ENCODE peak calls at places on chromosomes 6 and 20, in nine cellular contexts. Y, L, B, U, Q, J, W, T and F are unnamed samples.

GRCh38 chr6:108684809-108685329 is 124.2 kb downstream of the FOXO3 start:
- DNase-seq in Y (no peak), L (no peak), B (peak; percentile 60), U (no peak), Q (no peak), J (no peak), W (peak; percentile 4), T (peak; percentile 21), F (peak; percentile 24)

GRCh38 chr6:128515550-128516513 is 4.6 kb downstream of the PTPRK start:
- DNase-seq in Y (no peak), L (no peak), B (peak; percentile 67), U (no peak), Q (no peak), J (no peak), W (no peak), T (peak; percentile 44), F (no peak)

GRCh38 chr6:92810913-92811312 is 608.4 kb downstream of the EPHA7 start:
- DNase-seq in Y (no peak), L (no peak), B (peak; percentile 6), U (no peak), Q (no peak), J (no peak), W (no peak), T (no peak), F (peak; percentile 78)

GRCh38 chr20:23644159-23644558 is 6.4 kb upstream of the CST3 start:
- DNase-seq in Y (no peak), L (no peak), B (no peak), U (no peak), Q (no peak), J (no peak), W (no peak), T (no peak), F (no peak)

GRCh38 chr6:149289192-149289741 is 28.2 kb upstream of the TAB2 start:
- DNase-seq in Y (no peak), L (no peak), B (peak; percentile 16), U (no peak), Q (no peak), J (no peak), W (no peak), T (no peak), F (no peak)

GRCh38 chr6:68777956-68778355 is 142.9 kb downstream of the ADGRB3 start:
- DNase-seq in Y (no peak), L (no peak), B (peak; percentile 62), U (no peak), Q (no peak), J (no peak), W (no peak), T (peak; percentile 11), F (no peak)

GRCh38 chr6:122789862-122790739 is 1.0 kb downstream of the SMPDL3A start:
- DNase-seq in Y (no peak), L (no peak), B (peak; percentile 29), U (no peak), Q (peak; percentile 20), J (peak; percentile 33), W (no peak), T (peak; percentile 11), F (peak; percentile 15)

GRCh38 chr6:18823782-18824386 is 436.7 kb downstream of the RNF144B start:
- DNase-seq in Y (no peak), L (no peak), B (peak; percentile 57), U (no peak), Q (no peak), J (no peak), W (no peak), T (peak; percentile 0), F (peak; percentile 64)

GRCh38 chr6:119079288-119079809 is 885 bp upstream of the FAM184A start:
- DNase-seq in Y (no peak), L (no peak), B (peak; percentile 77), U (no peak), Q (no peak), J (peak; percentile 19), W (peak; percentile 5), T (peak; percentile 19), F (no peak)

GRCh38 chr6:158653577-158654354 is 3.9 kb downstream of the SYTL3 start:
- DNase-seq in Y (peak; percentile 61), L (no peak), B (no peak), U (no peak), Q (no peak), J (no peak), W (no peak), T (peak; percentile 70), F (peak; percentile 92)

GRCh38 chr20:35145141-35145564 is 2.0 kb downstream of the EDEM2 start:
- DNase-seq in Y (no peak), L (no peak), B (peak; percentile 66), U (peak; percentile 31), Q (no peak), J (peak; percentile 45), W (no peak), T (peak; percentile 61), F (peak; percentile 67)

DNA sequence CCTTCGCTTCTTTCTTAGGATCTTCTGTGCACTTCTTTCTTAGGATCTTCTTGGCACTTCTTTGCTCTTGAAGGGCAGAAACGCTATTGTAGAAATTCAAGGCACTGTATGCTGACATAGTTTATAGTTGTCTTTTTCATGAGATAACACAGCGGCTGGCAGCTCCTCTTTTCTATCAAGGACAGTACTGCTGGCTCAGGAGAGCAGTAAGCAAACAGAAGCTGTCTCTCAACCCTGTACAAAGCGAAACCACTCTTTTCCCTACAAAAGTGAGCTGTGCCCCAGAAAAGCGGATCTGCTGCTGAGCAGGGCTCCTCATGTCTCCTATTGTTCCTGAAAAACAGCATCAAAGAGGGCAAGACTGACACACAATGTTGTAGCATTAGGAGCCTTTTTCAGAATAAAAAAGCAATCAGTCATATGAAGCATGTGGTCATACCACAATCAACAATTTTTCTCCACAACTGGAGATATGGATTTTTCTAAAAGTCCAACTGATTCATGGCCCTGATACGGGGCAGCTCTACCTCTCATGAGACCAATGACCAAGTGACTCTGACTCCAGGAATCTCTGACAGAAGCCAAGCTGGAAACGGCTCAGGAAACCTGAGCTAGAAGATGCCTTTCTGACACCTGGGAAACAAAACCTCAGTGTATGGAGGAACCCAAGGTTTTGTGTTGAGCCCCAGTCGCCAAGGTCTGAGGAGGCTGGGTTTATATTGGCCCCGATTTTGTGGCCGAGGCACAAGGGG is 255.9 kb downstream of the ESR1 start:
- DNase-seq in Y (no peak), L (peak; percentile 30), B (no peak), U (no peak), Q (no peak), J (no peak), W (no peak), T (no peak), F (no peak)
- H3K4me3 ChIP-seq in Y (no peak overlapping the region), L (no peak overlapping the region), B (no peak overlapping the region), U (no peak overlapping the region), Q (no peak overlapping the region), J (no peak overlapping the region), W (no peak overlapping the region), T (no peak overlapping the region), F (no peak overlapping the region)

DNA sequence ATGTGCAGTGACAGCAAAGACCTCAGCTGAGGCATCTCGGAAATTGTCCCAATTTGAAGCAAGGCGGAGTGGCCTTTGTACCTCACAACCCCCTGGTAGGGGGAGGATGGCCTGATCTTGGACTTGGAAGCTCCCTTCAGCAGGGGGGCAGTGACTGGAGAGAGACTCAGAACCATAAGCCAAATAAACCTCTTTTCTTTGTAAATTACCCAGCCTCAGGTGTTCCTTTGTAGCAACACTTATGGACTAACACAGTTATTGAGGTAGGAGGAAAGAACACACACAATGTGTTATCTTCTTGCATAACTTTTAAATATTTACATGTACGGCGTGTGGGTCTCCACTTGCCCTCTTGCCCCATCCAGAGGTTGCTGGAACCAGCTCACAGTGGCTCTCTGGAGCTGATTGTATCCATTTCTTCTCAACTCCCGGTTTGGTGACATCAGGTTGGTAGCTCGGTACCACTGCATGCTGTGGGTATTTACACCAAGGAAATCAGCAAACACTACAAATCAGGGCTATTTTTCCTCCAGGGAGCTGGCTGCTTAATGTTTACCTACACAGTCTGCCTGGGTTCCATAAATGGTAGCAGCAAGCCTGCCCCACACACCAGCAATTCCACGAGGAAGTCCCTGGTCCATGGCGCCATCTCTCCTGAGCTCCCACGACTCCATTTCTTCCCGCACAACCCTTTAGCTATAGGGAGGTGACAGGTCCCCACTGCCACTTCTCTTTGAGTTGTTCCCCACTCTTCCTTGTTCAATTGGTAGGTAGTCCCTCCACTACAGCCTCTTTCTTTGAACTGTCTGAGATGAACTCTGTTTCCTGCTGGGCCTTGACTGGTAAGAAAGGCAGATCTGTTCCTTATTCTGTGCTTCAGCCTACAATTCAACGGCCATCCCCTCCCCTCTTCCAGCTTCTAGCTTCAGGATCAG is 54.3 kb upstream of the TASP1 start:
- DNase-seq in Y (no peak), L (no peak), B (no peak), U (no peak), Q (no peak), J (no peak), W (no peak), T (no peak), F (no peak)
- TF ChIP-seq CTCF in Y (no peak), L (no peak), B (no peak), U (no peak), Q (no peak), J (no peak), W (no peak), T (no peak), F (no peak)

GRCh38 chr6:166381733-166382499 is 824 bp downstream of the MPC1 start:
- DNase-seq in Y (peak; percentile 92), L (peak; percentile 70), B (peak; percentile 51), U (no peak), Q (peak; percentile 71), J (peak; percentile 41), W (no peak), T (peak; percentile 35), F (peak; percentile 89)

GRCh38 chr6:166379800-166380199 is 2.9 kb downstream of the MPC1 start:
- DNase-seq in Y (peak; percentile 75), L (no peak), B (no peak), U (no peak), Q (no peak), J (no peak), W (no peak), T (no peak), F (no peak)

GRCh38 chr6:166382933-166383816 is at the start of gene MPC1:
- DNase-seq in Y (peak; percentile 98), L (peak; percentile 98), B (peak; percentile 91), U (peak; percentile 47), Q (peak; percentile 98), J (peak; percentile 91), W (peak; percentile 74), T (peak; percentile 94), F (peak; percentile 98)

GRCh38 chr6:166382500-166382932 is 224 bp downstream of the MPC1 start:
- DNase-seq in Y (no peak), L (no peak), B (no peak), U (no peak), Q (no peak), J (no peak), W (no peak), T (no peak), F (no peak)

DNA sequence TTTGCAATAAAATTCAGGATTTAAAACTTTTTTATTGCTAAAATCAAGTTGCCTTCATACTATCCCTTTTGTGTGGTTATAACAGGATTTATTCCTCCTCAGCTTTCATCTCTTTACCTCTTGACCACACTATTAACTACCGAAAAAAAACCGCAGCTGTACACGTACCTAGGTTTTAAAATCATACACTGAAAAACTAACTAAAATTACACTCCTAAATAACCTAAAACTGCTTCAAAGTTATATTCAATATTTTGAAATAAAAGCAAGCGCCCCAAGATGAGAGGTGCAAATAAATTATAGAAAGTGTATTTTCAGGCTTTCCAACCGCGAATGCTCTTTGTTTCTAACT is 1.4 kb downstream of the MPC1 start:
- DNase-seq in Y (no peak), L (no peak), B (no peak), U (no peak), Q (no peak), J (no peak), W (no peak), T (no peak), F (no peak)
- H3K4me3 ChIP-seq in Y (peak overlapping the region; percentile 76), L (peak overlapping the region; percentile 93), B (peak overlapping the region; percentile 82), U (peak overlapping the region; percentile 83), Q (peak overlapping the region; percentile 96), J (peak overlapping the region; percentile 84), W (peak overlapping the region; percentile 84), T (peak overlapping the region; percentile 88), F (peak overlapping the region; percentile 92)

GRCh38 chr6:117829594-117830319 is 77.3 kb upstream of the SLC35F1 start:
- DNase-seq in Y (no peak), L (no peak), B (peak; percentile 38), U (no peak), Q (no peak), J (no peak), W (no peak), T (peak; percentile 4), F (peak; percentile 47)
- TF ChIP-seq CTCF in Y (no peak), L (no peak), B (peak; percentile 29), U (no peak), Q (peak; percentile 40), J (no peak), W (peak; percentile 62), T (peak; percentile 45), F (peak; percentile 54)